ENCODE peak calls at places on chromosome 3, in eight cellular contexts. V, O, G, U, N, H, Y and L are unnamed samples.
A peak's percentile ranks its signal among the peaks of the same experiment; 100 is the strongest.

GRCh38 chr3:71978150-71978721 is 193.3 kb upstream of the PROK2 start:
- DNase-seq in V (no peak), O (no peak), G (no peak), U (no peak), N (no peak), H (no peak), Y (no peak), L (no peak)

GRCh38 chr3:46123646-46124045 is 84.5 kb downstream of the CCR1 start:
- DNase-seq in V (no peak), O (no peak), G (no peak), U (no peak), N (no peak), H (no peak), Y (no peak), L (no peak)

GRCh38 chr3:127457094-127457475 is 133.4 kb downstream of the TPRA1 start:
- DNase-seq in V (peak; percentile 80), O (no peak), G (no peak), U (no peak), N (no peak), H (peak; percentile 19), Y (peak; percentile 47), L (no peak)

GRCh38 chr3:52326976-52327375 is 10.9 kb downstream of the DNAH1 start:
- DNase-seq in V (no peak), O (no peak), G (no peak), U (no peak), N (no peak), H (no peak), Y (no peak), L (no peak)

GRCh38 chr3:9024341-9024740 is 61.1 kb upstream of the RAD18 start:
- DNase-seq in V (no peak), O (no peak), G (no peak), U (no peak), N (no peak), H (no peak), Y (no peak), L (no peak)

GRCh38 chr3:115550285-115550741 is 73.0 kb upstream of the GAP43 start:
- DNase-seq in V (no peak), O (no peak), G (no peak), U (no peak), N (no peak), H (no peak), Y (no peak), L (no peak)

GRCh38 chr3:178174201-178174880 is 361.9 kb upstream of the KCNMB2 start:
- DNase-seq in V (no peak), O (no peak), G (no peak), U (no peak), N (no peak), H (no peak), Y (no peak), L (no peak)

GRCh38 chr3:13420051-13420816 is at the start of gene NUP210:
- DNase-seq in V (no peak), O (no peak), G (no peak), U (peak; percentile 11), N (no peak), H (peak; percentile 42), Y (peak; percentile 61), L (peak; percentile 91)

GRCh38 chr3:195546130-195546560 is 3.0 kb upstream of the PPP1R2 start:
- DNase-seq in V (peak; percentile 94), O (no peak), G (no peak), U (no peak), N (peak; percentile 96), H (peak; percentile 83), Y (no peak), L (no peak)

GRCh38 chr3:145801699-145802098 is 359.3 kb downstream of the PLOD2 start:
- DNase-seq in V (no peak), O (no peak), G (no peak), U (no peak), N (no peak), H (no peak), Y (no peak), L (no peak)

GRCh38 chr3:38950585-38950984 is 101.2 kb downstream of the SCN11A start:
- DNase-seq in V (no peak), O (no peak), G (no peak), U (no peak), N (no peak), H (no peak), Y (no peak), L (no peak)

GRCh38 chr3:1960506-1960905 is 138.2 kb upstream of the CNTN4 start:
- DNase-seq in V (no peak), O (no peak), G (no peak), U (no peak), N (no peak), H (no peak), Y (no peak), L (no peak)

GRCh38 chr3:58536501-58537411 is at the start of gene ACOX2:
- DNase-seq in V (no peak), O (peak; percentile 82), G (peak; percentile 26), U (no peak), N (no peak), H (no peak), Y (peak; percentile 26), L (peak; percentile 2)

GRCh38 chr3:39752751-39753150 is 56.7 kb upstream of the MYRIP start:
- DNase-seq in V (peak; percentile 54), O (no peak), G (no peak), U (no peak), N (no peak), H (no peak), Y (no peak), L (no peak)

GRCh38 chr3:145144361-145144760 is 1016.6 kb downstream of the PLOD2 start:
- DNase-seq in V (no peak), O (no peak), G (no peak), U (no peak), N (no peak), H (no peak), Y (no peak), L (no peak)

GRCh38 chr3:107412376-107412775 is 35.1 kb downstream of the CCDC54 start:
- DNase-seq in V (peak; percentile 37), O (no peak), G (no peak), U (no peak), N (no peak), H (no peak), Y (no peak), L (no peak)

GRCh38 chr3:108334698-108335097 is 38.4 kb downstream of the HHLA2 start:
- DNase-seq in V (peak; percentile 47), O (no peak), G (no peak), U (no peak), N (peak; percentile 17), H (no peak), Y (no peak), L (no peak)

GRCh38 chr3:41749988-41750387 is 211.9 kb downstream of the ULK4 start:
- DNase-seq in V (no peak), O (no peak), G (no peak), U (no peak), N (no peak), H (no peak), Y (no peak), L (no peak)

GRCh38 chr3:140917769-140918168 is 23.9 kb upstream of the SLC25A36 start:
- DNase-seq in V (no peak), O (no peak), G (no peak), U (no peak), N (no peak), H (peak; percentile 87), Y (no peak), L (no peak)

GRCh38 chr3:120678331-120678845 is 3.7 kb downstream of the HGD start:
- DNase-seq in V (peak; percentile 76), O (no peak), G (no peak), U (no peak), N (peak; percentile 51), H (peak; percentile 90), Y (no peak), L (peak; percentile 7)